ENCODE peak calls at places on chromosomes 16 and 17, in nine cellular contexts. V, O, J, Q, Y, N, A, S and X are unnamed samples.

GRCh38 chr17:14296511-14296910 is 4.4 kb upstream of the HS3ST3B1 start:
- DNase-seq in V (no peak), O (no peak), J (no peak), Q (peak), Y (peak), N (no peak), A (no peak), S (no peak), X (no peak)

GRCh38 chr17:80872011-80872929 is 119.4 kb upstream of the CHMP6 start:
- DNase-seq in V (peak), O (peak), J (no peak), Q (no peak), Y (no peak), N (no peak), A (no peak), S (peak), X (no peak)

GRCh38 chr17:83194189-83194565 is 114.8 kb downstream of the METRNL start:
- DNase-seq in V (no peak), O (peak), J (no peak), Q (no peak), Y (no peak), N (no peak), A (no peak), S (no peak), X (no peak)

GRCh38 chr17:61409301-61410099 is 9.9 kb downstream of the TBX2 start:
- DNase-seq in V (peak), O (peak), J (peak), Q (peak), Y (peak), N (peak), A (no peak), S (peak), X (no peak)

GRCh38 chr16:53435066-53435688 is 906 bp downstream of the RBL2 start:
- DNase-seq in V (peak), O (peak), J (peak), Q (peak), Y (peak), N (peak), A (peak), S (peak), X (peak)

GRCh38 chr17:34275881-34276280 is 5.9 kb downstream of the CCL7 start:
- DNase-seq in V (no peak), O (no peak), J (no peak), Q (no peak), Y (no peak), N (no peak), A (peak), S (no peak), X (no peak)

GRCh38 chr17:52681486-52681885 is 523.0 kb upstream of the CA10 start:
- DNase-seq in V (no peak), O (no peak), J (no peak), Q (peak), Y (no peak), N (no peak), A (no peak), S (no peak), X (no peak)

GRCh38 chr17:65918921-65919546 is 272.9 kb downstream of the CEP112 start:
- DNase-seq in V (no peak), O (no peak), J (no peak), Q (peak), Y (no peak), N (no peak), A (no peak), S (no peak), X (no peak)

GRCh38 chr16:3879258-3879886 is 1.1 kb downstream of the CREBBP start:
- DNase-seq in V (peak), O (peak), J (peak), Q (peak), Y (no peak), N (no peak), A (no peak), S (no peak), X (no peak)

GRCh38 chr17:78359936-78360370 is at the start of gene SOCS3:
- DNase-seq in V (peak), O (peak), J (peak), Q (peak), Y (peak), N (peak), A (peak), S (peak), X (peak)

GRCh38 chr16:19884611-19885455 is at the start of gene GPRC5B:
- DNase-seq in V (peak), O (peak), J (peak), Q (peak), Y (peak), N (no peak), A (no peak), S (peak), X (peak)

GRCh38 chr16:85329059-85329812 is 217.0 kb upstream of the CIBAR2 start:
- DNase-seq in V (no peak), O (no peak), J (peak), Q (peak), Y (no peak), N (peak), A (no peak), S (no peak), X (no peak)

GRCh38 chr17:73738751-73739575 is 94.7 kb upstream of the SDK2 start:
- DNase-seq in V (no peak), O (no peak), J (peak), Q (no peak), Y (no peak), N (no peak), A (no peak), S (no peak), X (no peak)

GRCh38 chr17:53227514-53227913 is 595.2 kb upstream of the KIF2B start:
- DNase-seq in V (no peak), O (no peak), J (no peak), Q (no peak), Y (no peak), N (no peak), A (no peak), S (no peak), X (no peak)

GRCh38 chr17:46158323-46159296 is 34.6 kb downstream of the KANSL1 start:
- DNase-seq in V (no peak), O (no peak), J (no peak), Q (no peak), Y (no peak), N (no peak), A (no peak), S (no peak), X (no peak)

GRCh38 chr16:51392651-51393187 is 241.6 kb upstream of the SALL1 start:
- DNase-seq in V (no peak), O (no peak), J (no peak), Q (peak), Y (no peak), N (no peak), A (peak), S (peak), X (no peak)

DNA sequence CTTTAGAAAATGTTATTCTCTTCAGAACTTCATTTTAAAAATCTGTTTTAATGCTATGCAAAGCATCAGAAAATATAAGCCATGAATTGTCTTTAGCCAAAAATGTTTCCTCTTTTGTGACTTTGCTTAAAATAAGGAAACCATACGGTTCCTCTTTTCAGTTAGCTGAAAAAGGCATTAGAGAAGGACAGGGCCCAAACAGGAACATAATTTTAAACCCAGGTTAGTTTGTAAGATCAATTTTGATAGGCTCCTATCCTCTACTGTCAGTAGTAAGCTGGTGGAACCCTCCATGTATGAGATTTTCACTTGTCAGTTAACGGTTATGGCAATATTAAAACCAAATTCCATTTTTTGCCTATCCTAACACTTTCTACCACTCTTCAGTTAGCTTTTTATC is 4.3 kb downstream of the EVI2B start:
- DNase-seq in V (no peak), O (no peak), J (peak), Q (no peak), Y (no peak), N (no peak), A (no peak), S (no peak), X (no peak)
- H3K27ac ChIP-seq in V (no peak), O (peak), J (no peak), Q (no peak), Y (peak), N (no peak), A (no peak), S (no peak), X (peak)

GRCh38 chr17:50767446-50767845 is at the start of gene ANKRD40CL:
- DNase-seq in V (no peak), O (no peak), J (no peak), Q (no peak), Y (peak), N (no peak), A (no peak), S (no peak), X (no peak)
- H3K27ac ChIP-seq in V (no peak), O (no peak), J (no peak), Q (no peak), Y (no peak), N (no peak), A (no peak), S (no peak), X (no peak)

GRCh38 chr17:79831367-79832210 is 7.7 kb downstream of the CBX4 start:
- DNase-seq in V (peak), O (peak), J (no peak), Q (peak), Y (no peak), N (no peak), A (no peak), S (peak), X (peak)
- H3K27ac ChIP-seq in V (peak), O (no peak), J (no peak), Q (no peak), Y (no peak), N (no peak), A (no peak), S (no peak), X (peak)

DNA sequence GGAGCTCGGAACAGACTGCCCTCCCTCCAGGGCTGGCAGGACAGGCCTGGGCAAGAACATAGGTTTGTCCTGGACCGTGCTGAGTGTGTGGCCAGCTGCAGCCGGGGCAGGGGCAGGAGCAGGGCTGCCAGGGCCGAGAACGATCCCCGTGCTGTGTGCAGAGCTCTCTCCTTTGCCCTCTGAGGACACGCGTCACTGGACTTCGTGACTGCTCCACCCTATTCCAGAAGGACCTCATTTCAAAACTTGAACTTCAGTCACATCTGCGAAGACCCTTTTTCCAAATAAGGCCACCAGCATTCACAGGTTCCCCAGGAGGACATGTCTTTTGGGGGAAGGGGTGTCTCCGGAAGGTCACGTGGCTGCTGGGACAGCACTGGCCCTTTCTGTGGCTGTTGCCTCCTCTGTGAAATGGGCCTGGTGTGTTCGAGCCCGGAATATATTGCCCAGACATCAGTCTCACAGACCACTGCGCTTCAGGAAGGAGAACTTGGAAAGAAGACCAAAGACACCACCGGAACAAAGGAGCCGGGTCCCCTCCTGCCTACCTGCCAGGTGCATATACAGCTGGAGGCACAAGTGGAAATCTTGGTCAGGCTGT is 27.6 kb downstream of the SLC7A5 start:
- DNase-seq in V (no peak), O (no peak), J (no peak), Q (no peak), Y (no peak), N (no peak), A (no peak), S (no peak), X (no peak)
- H3K27ac ChIP-seq in V (no peak), O (no peak), J (no peak), Q (peak), Y (no peak), N (peak), A (no peak), S (no peak), X (no peak)

DNA sequence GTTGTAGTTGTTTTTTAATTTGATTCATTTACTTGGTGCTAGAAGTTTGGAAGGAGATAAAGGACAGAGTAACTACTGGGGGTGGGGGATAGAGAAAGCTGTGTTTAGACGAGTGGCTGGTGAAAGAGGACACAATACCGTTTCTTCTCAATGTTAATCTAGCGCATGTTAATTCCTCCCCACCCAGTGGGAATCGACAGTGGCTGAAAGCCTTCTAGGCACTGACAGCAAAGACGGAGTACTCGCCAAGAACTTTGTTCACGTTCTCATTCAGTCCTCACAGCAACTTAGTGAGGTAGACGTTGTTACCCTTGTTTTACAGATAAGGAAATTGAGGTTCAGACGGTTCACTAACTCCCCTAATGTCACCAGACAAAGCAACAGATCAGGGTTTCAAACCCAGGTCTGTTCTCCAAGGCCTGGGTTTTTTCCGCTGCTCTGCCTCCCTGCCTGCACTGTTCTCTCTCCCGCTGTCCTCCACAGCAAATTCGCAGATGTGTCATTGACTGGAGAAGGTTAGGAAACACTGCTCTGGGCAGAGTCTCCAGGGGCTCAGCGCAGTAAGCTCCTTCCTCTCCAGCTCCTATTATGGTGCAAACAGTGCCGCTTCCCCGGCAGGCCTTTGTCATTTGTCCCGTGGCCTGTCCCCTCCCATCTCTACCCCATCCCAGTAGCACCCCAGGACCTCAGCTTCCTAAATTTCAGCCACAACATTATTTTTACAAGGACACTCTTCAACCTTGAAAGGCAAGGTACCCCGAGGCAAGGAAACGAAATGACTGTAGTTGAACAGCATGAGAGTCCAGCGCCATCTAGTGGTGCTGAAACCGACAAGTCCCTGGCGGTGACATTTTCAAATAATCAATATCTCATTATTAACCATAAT is 16.9 kb downstream of the MRPS23 start:
- DNase-seq in V (peak), O (peak), J (peak), Q (peak), Y (peak), N (peak), A (peak), S (peak), X (no peak)
- H3K27ac ChIP-seq in V (peak), O (peak), J (peak), Q (peak), Y (no peak), N (no peak), A (no peak), S (peak), X (peak)

GRCh38 chr17:40095356-40095943 is 4.9 kb downstream of the NR1D1 start:
- DNase-seq in V (no peak), O (peak), J (no peak), Q (no peak), Y (no peak), N (no peak), A (no peak), S (peak), X (no peak)
- H3K27ac ChIP-seq in V (peak), O (peak), J (no peak), Q (no peak), Y (no peak), N (peak), A (no peak), S (peak), X (peak)

DNA sequence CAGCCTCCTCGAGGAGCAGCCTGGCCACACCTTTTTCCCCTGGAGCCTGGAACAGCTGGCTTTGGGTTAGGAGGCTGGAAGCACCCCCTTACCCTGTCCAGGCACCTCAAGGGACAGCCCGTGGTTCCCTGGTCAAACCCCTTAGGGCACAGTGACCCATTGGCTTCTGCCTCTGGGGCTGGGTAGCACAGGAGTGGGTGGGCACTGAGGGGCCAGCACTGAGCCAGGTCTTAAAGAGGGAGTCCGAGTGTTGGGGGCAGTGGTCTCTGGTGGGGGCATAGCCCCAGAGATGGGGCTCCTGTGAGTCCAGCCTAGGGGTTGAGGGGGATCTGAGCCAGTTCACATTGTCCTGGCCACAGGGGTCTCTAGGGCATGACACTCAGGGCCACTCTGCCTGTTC is 15.4 kb downstream of the OTOP3 start:
- DNase-seq in V (no peak), O (no peak), J (no peak), Q (no peak), Y (no peak), N (no peak), A (no peak), S (no peak), X (no peak)
- H3K27ac ChIP-seq in V (no peak), O (no peak), J (no peak), Q (no peak), Y (no peak), N (no peak), A (no peak), S (no peak), X (no peak)

DNA sequence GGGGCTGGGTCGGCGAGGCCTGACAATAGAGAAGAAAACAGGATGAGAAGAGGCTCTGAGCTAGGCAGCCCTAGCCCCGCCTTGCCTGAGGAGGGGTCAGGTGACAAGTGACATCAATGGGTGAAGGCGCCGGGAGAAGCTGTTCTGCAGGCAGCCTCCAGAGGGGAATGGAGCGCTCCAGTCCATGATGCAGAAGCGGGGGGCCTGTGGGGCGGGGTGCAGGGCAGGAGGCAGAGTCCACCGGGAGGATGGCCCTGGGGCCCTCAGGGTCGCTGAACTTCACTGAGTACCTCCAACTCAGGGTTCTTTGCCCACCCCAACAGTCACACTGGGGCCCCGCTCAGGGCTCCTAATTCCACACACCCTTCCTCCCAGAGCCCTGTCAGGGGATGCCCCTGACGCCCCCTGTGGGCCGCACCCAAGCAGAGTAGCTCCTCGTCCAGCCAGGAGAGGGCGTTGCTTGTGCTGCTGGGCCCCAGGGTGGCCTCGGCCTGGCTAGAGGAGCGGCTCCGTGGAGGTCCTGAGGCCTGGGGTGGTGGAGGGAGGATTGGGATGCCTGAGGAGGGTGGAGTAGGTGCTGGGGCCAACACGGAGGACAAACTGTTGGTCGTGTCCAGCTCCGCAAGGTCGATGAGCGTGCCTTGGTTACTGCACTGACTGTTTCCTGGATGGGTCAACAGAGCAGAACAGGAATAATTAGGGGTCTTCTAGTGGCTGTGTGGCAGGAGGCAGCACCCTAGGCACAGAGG is 20.8 kb downstream of the GGA3 start:
- DNase-seq in V (no peak), O (no peak), J (peak), Q (peak), Y (no peak), N (peak), A (no peak), S (peak), X (no peak)
- H3K27ac ChIP-seq in V (no peak), O (peak), J (no peak), Q (peak), Y (no peak), N (peak), A (no peak), S (no peak), X (peak)